ENCODE peak calls at places on chromosomes 2 and 18, in six cellular contexts. One of them, this sample, is unnamed.

GRCh38 chr2:10039658-10040410 is 3.5 kb upstream of the KLF11 start:
- DNase-seq in Daoy: no peak
- DNase-seq in endothelial cell of umbilical vein: no peak
- DNase-seq in C1 segment of cervical spinal cord: peak; percentile 50
- DNase-seq in activated T-helper 1 cell treated with anti-CD3 and anti-CD28 coated beads, Interleukin-2, amount 50 U/mL, for 16 hours: no peak
- DNase-seq in LoVo: no peak
- DNase-seq in this sample: no peak

GRCh38 chr2:96811916-96812315 is 4.2 kb upstream of the CNNM3 start:
- DNase-seq in C1 segment of cervical spinal cord: no peak
- DNase-seq in LoVo: no peak
- DNase-seq in activated T-helper 1 cell treated with anti-CD3 and anti-CD28 coated beads, Interleukin-2, amount 50 U/mL, for 16 hours: no peak
- DNase-seq in Daoy: no peak
- DNase-seq in endothelial cell of umbilical vein: no peak
- DNase-seq in this sample: no peak

GRCh38 chr2:238697193-238698191 is 150.4 kb upstream of the TWIST2 start:
- DNase-seq in endothelial cell of umbilical vein: no peak
- DNase-seq in activated T-helper 1 cell treated with anti-CD3 and anti-CD28 coated beads, Interleukin-2, amount 50 U/mL, for 16 hours: no peak
- DNase-seq in C1 segment of cervical spinal cord: no peak
- DNase-seq in LoVo: no peak
- DNase-seq in Daoy: no peak
- DNase-seq in this sample: no peak

GRCh38 chr2:10909050-10909995 is 2.4 kb upstream of the KCNF1 start:
- DNase-seq in Daoy: peak; percentile 35
- DNase-seq in endothelial cell of umbilical vein: peak; percentile 25
- DNase-seq in C1 segment of cervical spinal cord: no peak
- DNase-seq in activated T-helper 1 cell treated with anti-CD3 and anti-CD28 coated beads, Interleukin-2, amount 50 U/mL, for 16 hours: no peak
- DNase-seq in LoVo: no peak
- DNase-seq in this sample: no peak

GRCh38 chr2:64840419-64840818 is 148.8 kb upstream of the SLC1A4 start:
- DNase-seq in LoVo: no peak
- DNase-seq in endothelial cell of umbilical vein: no peak
- DNase-seq in C1 segment of cervical spinal cord: no peak
- DNase-seq in activated T-helper 1 cell treated with anti-CD3 and anti-CD28 coated beads, Interleukin-2, amount 50 U/mL, for 16 hours: no peak
- DNase-seq in Daoy: no peak
- DNase-seq in this sample: no peak

GRCh38 chr2:38245114-38245641 is 131.9 kb downstream of the ATL2 start:
- DNase-seq in endothelial cell of umbilical vein: no peak
- DNase-seq in activated T-helper 1 cell treated with anti-CD3 and anti-CD28 coated beads, Interleukin-2, amount 50 U/mL, for 16 hours: no peak
- DNase-seq in LoVo: peak; percentile 6
- DNase-seq in C1 segment of cervical spinal cord: no peak
- DNase-seq in Daoy: no peak
- DNase-seq in this sample: no peak

GRCh38 chr2:105934467-105934866 is 189.8 kb downstream of the NCK2 start:
- DNase-seq in endothelial cell of umbilical vein: no peak
- DNase-seq in activated T-helper 1 cell treated with anti-CD3 and anti-CD28 coated beads, Interleukin-2, amount 50 U/mL, for 16 hours: no peak
- DNase-seq in C1 segment of cervical spinal cord: no peak
- DNase-seq in LoVo: no peak
- DNase-seq in Daoy: no peak
- DNase-seq in this sample: no peak

GRCh38 chr2:1477196-1478040 is 64.2 kb downstream of the TPO start:
- DNase-seq in endothelial cell of umbilical vein: no peak
- DNase-seq in C1 segment of cervical spinal cord: no peak
- DNase-seq in Daoy: no peak
- DNase-seq in LoVo: no peak
- DNase-seq in activated T-helper 1 cell treated with anti-CD3 and anti-CD28 coated beads, Interleukin-2, amount 50 U/mL, for 16 hours: no peak
- DNase-seq in this sample: no peak

GRCh38 chr2:188668017-188668663 is 306.0 kb upstream of the COL3A1 start:
- DNase-seq in Daoy: peak; percentile 21
- DNase-seq in LoVo: no peak
- DNase-seq in activated T-helper 1 cell treated with anti-CD3 and anti-CD28 coated beads, Interleukin-2, amount 50 U/mL, for 16 hours: no peak
- DNase-seq in C1 segment of cervical spinal cord: no peak
- DNase-seq in endothelial cell of umbilical vein: peak; percentile 19
- DNase-seq in this sample: no peak

GRCh38 chr18:69885841-69886531 is 61.7 kb downstream of the CD226 start:
- DNase-seq in endothelial cell of umbilical vein: no peak
- DNase-seq in Daoy: no peak
- DNase-seq in C1 segment of cervical spinal cord: no peak
- DNase-seq in activated T-helper 1 cell treated with anti-CD3 and anti-CD28 coated beads, Interleukin-2, amount 50 U/mL, for 16 hours: no peak
- DNase-seq in LoVo: no peak
- DNase-seq in this sample: no peak

GRCh38 chr2:172214252-172214651 is 111.6 kb upstream of the DLX2 start:
- DNase-seq in C1 segment of cervical spinal cord: no peak
- DNase-seq in endothelial cell of umbilical vein: no peak
- DNase-seq in LoVo: no peak
- DNase-seq in activated T-helper 1 cell treated with anti-CD3 and anti-CD28 coated beads, Interleukin-2, amount 50 U/mL, for 16 hours: no peak
- DNase-seq in Daoy: no peak
- DNase-seq in this sample: no peak

GRCh38 chr18:12336887-12337286 is 28.8 kb downstream of the TUBB6 start:
- DNase-seq in endothelial cell of umbilical vein: no peak
- DNase-seq in C1 segment of cervical spinal cord: no peak
- DNase-seq in LoVo: peak; percentile 72
- DNase-seq in Daoy: peak; percentile 60
- DNase-seq in activated T-helper 1 cell treated with anti-CD3 and anti-CD28 coated beads, Interleukin-2, amount 50 U/mL, for 16 hours: no peak
- DNase-seq in this sample: peak; percentile 16

GRCh38 chr2:37688771-37689468 is 17.5 kb upstream of the CDC42EP3 start:
- DNase-seq in C1 segment of cervical spinal cord: no peak
- DNase-seq in activated T-helper 1 cell treated with anti-CD3 and anti-CD28 coated beads, Interleukin-2, amount 50 U/mL, for 16 hours: no peak
- DNase-seq in Daoy: peak; percentile 90
- DNase-seq in endothelial cell of umbilical vein: peak; percentile 50
- DNase-seq in LoVo: no peak
- DNase-seq in this sample: no peak

GRCh38 chr2:197072533-197072932 is 146.0 kb upstream of the PGAP1 start:
- DNase-seq in Daoy: no peak
- DNase-seq in C1 segment of cervical spinal cord: no peak
- DNase-seq in activated T-helper 1 cell treated with anti-CD3 and anti-CD28 coated beads, Interleukin-2, amount 50 U/mL, for 16 hours: no peak
- DNase-seq in endothelial cell of umbilical vein: no peak
- DNase-seq in LoVo: no peak
- DNase-seq in this sample: no peak

This sample was measured in RKO.